ENCODE peak calls at places on chromosomes 12 and 14, in four cellular contexts. I is K562, P is HepG2, Z is GM12878. U is an unnamed sample.

GRCh38 chr12:53286448-53286847 is 8.9 kb upstream of the PFDN5 start:
- DNase-seq in Z (no peak), P (no peak), I (no peak), U (no peak)

GRCh38 chr12:100959481-100959880 is 164.9 kb downstream of the ANO4 start:
- DNase-seq in P (no peak), Z (no peak), I (no peak), U (no peak)

GRCh38 chr14:37598085-37598972 is 2.9 kb downstream of the TTC6 start:
- DNase-seq in I (no peak), Z (no peak), P (no peak), U (no peak)

GRCh38 chr14:76872796-76873432 is 46.7 kb downstream of the LRRC74A start:
- DNase-seq in P (peak), Z (no peak), I (peak), U (peak)

GRCh38 chr12:5518584-5519365 is 86.9 kb downstream of the NTF3 start:
- DNase-seq in Z (no peak), P (no peak), I (no peak), U (no peak)

GRCh38 chr12:80262372-80263170 is 163.2 kb downstream of the OTOGL start:
- DNase-seq in P (no peak), I (no peak), Z (no peak), U (no peak)

GRCh38 chr12:27969901-27970390 is 2.6 kb downstream of the PTHLH start:
- DNase-seq in P (peak), I (peak), Z (peak), U (no peak)

GRCh38 chr14:93286212-93286890 is 46.5 kb downstream of the BTBD7 start:
- DNase-seq in P (no peak), I (no peak), Z (no peak), U (no peak)

GRCh38 chr12:131606218-131606899 is 104.5 kb upstream of the SFSWAP start:
- DNase-seq in I (no peak), Z (no peak), P (no peak), U (no peak)

GRCh38 chr12:80154261-80154660 is 54.9 kb downstream of the OTOGL start:
- DNase-seq in I (no peak), P (no peak), Z (no peak), U (no peak)

GRCh38 chr14:68208218-68208617 is 388.6 kb downstream of the RAD51B start:
- DNase-seq in Z (no peak), P (no peak), I (no peak), U (no peak)

GRCh38 chr12:76032043-76032981 is 736 bp upstream of the PHLDA1 start:
- DNase-seq in P (peak), I (peak), Z (peak), U (peak)

GRCh38 chr14:38248629-38249028 is 7.3 kb downstream of the CLEC14A start:
- DNase-seq in I (no peak), Z (no peak), P (peak), U (no peak)

GRCh38 chr12:7512528-7512927 is 9.0 kb upstream of the CD163 start:
- DNase-seq in P (peak), Z (no peak), I (no peak), U (no peak)

GRCh38 chr12:105107176-105107496 is 395 bp upstream of the WASHC4 start:
- DNase-seq in P (no peak), I (peak), Z (no peak), U (peak)

GRCh38 chr12:124797321-124797720 is 66.3 kb downstream of the SCARB1 start:
- DNase-seq in I (no peak), P (no peak), Z (no peak), U (no peak)

GRCh38 chr12:40999212-40999611 is 188.9 kb upstream of the PDZRN4 start:
- DNase-seq in I (no peak), Z (no peak), P (no peak), U (no peak)

GRCh38 chr14:91335191-91336092 is 82.2 kb downstream of the CCDC88C start:
- DNase-seq in P (no peak), I (no peak), Z (no peak), U (no peak)

GRCh38 chr14:28987516-28987915 is 220.9 kb downstream of the FOXG1 start:
- DNase-seq in I (no peak), P (no peak), Z (no peak), U (no peak)

GRCh38 chr12:77107121-77107520 is 41.8 kb upstream of the E2F7 start:
- DNase-seq in I (no peak), Z (no peak), P (no peak), U (no peak)

GRCh38 chr12:95164656-95165055 is 52.6 kb downstream of the FGD6 start:
- DNase-seq in P (no peak), I (no peak), Z (no peak), U (no peak)

GRCh38 chr14:57029620-57030253 is 219.5 kb upstream of the OTX2 start:
- DNase-seq in P (no peak), Z (no peak), I (no peak), U (no peak)

GRCh38 chr14:92690171-92691011 is 58.0 kb downstream of the LGMN start:
- DNase-seq in P (peak), I (no peak), Z (no peak), U (peak)

GRCh38 chr12:85865905-85866304 is 8.2 kb upstream of the NTS start:
- DNase-seq in Z (no peak), P (no peak), I (no peak), U (no peak)

GRCh38 chr14:102182190-102182589 is 42.5 kb downstream of the WDR20 start:
- DNase-seq in Z (no peak), P (no peak), I (no peak), U (no peak)

GRCh38 chr14:102185360-102185759 is 45.7 kb downstream of the WDR20 start:
- DNase-seq in Z (no peak), P (peak), I (no peak), U (no peak)

GRCh38 chr14:102184678-102185040 is 45.0 kb downstream of the WDR20 start:
- DNase-seq in P (no peak), Z (no peak), I (no peak), U (no peak)

GRCh38 chr14:102182901-102183619 is 43.4 kb downstream of the WDR20 start:
- DNase-seq in Z (no peak), P (no peak), I (no peak), U (no peak)

GRCh38 chr14:102183922-102184677 is 44.4 kb downstream of the WDR20 start:
- DNase-seq in I (no peak), P (no peak), Z (no peak), U (no peak)
- TF ChIP-seq NFIC in I (no peak), P (no peak), Z (no peak), U (no peak)

DNA sequence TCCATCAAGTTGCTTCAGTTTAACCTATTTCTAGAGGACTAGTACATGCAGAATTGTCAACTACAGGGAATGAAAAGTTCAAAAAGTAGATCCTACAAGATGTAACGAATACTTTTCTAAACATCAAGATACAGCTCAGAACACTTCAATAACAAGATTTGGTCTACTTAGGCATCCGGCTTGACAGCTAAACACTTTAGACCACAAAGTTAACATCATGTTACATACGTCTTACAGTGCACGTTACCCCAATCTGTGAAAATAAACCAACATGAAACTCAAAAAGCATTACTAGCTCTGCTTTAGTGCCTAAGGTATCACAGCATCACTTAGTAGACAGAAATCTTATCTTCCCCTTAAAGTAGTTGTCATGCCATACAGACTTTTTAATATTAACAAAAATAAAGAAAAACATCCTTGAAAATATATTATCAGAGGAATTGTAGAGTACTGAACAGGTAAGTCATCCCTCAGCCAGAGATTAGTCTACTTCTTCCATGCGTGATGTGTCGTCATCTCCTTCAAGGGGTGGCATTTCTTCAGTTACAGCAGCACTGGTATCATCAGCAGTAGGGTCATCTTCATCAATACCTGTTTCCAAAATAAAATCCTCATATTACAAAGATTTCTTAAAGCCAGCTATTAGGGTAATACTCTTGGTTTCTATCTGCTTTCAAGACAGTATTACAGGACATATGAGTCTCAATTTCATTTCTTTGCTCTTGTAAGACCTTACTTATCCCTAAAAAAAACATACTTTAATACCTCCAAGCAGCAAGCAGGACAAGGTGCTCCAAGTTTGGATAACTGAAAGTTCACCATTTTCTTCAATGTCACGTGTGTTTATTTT is 5.4 kb downstream of the HSP90AA1 start:
- DNase-seq in P (no peak), Z (no peak), I (no peak), U (no peak)
- TF ChIP-seq NFIC in P (no peak), Z (no peak), I (no peak), U (no peak)

GRCh38 chr12:54602661-54603060 is 14.2 kb upstream of the PPP1R1A start:
- DNase-seq in P (no peak), I (no peak), Z (no peak), U (no peak)

GRCh38 chr12:54603173-54603814 is 14.8 kb upstream of the PPP1R1A start:
- DNase-seq in Z (peak), P (peak), I (peak), U (peak)

GRCh38 chr12:54604436-54604835 is 16.0 kb upstream of the PPP1R1A start:
- DNase-seq in P (no peak), I (no peak), Z (no peak), U (no peak)

GRCh38 chr12:54605138-54605970 is 16.9 kb upstream of the PPP1R1A start:
- DNase-seq in I (no peak), Z (no peak), P (no peak), U (no peak)

GRCh38 chr12:54603872-54604271 is 15.4 kb upstream of the PPP1R1A start:
- DNase-seq in Z (no peak), I (no peak), P (no peak), U (no peak)
- TF ChIP-seq NFIC in Z (no peak), I (no peak), P (no peak), U (no peak)

GRCh38 chr14:73168691-73169090 is 32.4 kb downstream of the PSEN1 start:
- DNase-seq in P (no peak), I (no peak), Z (no peak), U (no peak)

GRCh38 chr14:73168274-73168673 is 32.0 kb downstream of the PSEN1 start:
- DNase-seq in P (no peak), I (no peak), Z (no peak), U (no peak)

GRCh38 chr14:73170686-73171085 is 34.4 kb downstream of the PSEN1 start:
- DNase-seq in P (no peak), I (no peak), Z (no peak), U (no peak)

GRCh38 chr14:73176673-73177072 is 40.4 kb downstream of the PSEN1 start:
- DNase-seq in I (no peak), P (no peak), Z (no peak), U (no peak)

GRCh38 chr14:73173092-73173735 is 36.9 kb downstream of the PSEN1 start:
- DNase-seq in Z (no peak), I (no peak), P (peak), U (peak)
- TF ChIP-seq NFIC in Z (no peak), I (no peak), P (no peak), U (no peak)

GRCh38 chr12:114430306-114430705 is 24.4 kb upstream of the TBX5 start:
- DNase-seq in Z (no peak), I (no peak), P (no peak), U (no peak)
- TF ChIP-seq NFIC in Z (no peak), I (no peak), P (no peak), U (no peak)

GRCh38 chr14:21933681-21934080 is 260.1 kb upstream of the OR4E1 start:
- DNase-seq in P (no peak), I (no peak), Z (no peak), U (no peak)
- TF ChIP-seq NFIC in P (no peak), I (no peak), Z (no peak), U (no peak)

GRCh38 chr14:33063521-33063920 is 124.8 kb downstream of the NPAS3 start:
- DNase-seq in Z (no peak), P (no peak), I (no peak), U (peak)

GRCh38 chr14:33065634-33066033 is 127.0 kb downstream of the NPAS3 start:
- DNase-seq in P (no peak), Z (no peak), I (no peak), U (no peak)

GRCh38 chr14:33062881-33063280 is 124.2 kb downstream of the NPAS3 start:
- DNase-seq in P (no peak), I (no peak), Z (no peak), U (peak)

GRCh38 chr14:33061667-33062325 is 123.1 kb downstream of the NPAS3 start:
- DNase-seq in I (no peak), P (no peak), Z (no peak), U (no peak)

DNA sequence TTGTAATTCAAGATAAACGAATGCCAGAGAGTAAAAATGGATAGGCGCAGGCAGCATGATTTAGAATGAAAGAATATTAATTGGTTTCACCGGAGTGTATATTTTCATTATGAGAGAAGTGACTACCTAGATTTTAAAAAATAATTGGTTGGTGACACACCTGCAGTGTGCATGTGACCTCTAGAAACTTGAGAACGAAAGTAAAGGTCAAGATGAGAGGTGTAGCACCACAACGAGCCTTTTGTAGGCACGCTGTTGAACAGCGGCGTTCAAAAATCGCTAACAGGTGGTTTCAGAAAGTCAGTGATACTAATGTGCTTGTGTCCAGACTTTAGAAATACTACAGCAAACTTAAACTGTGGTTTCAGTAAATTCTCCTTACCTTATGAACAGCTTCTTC is 123.8 kb downstream of the NPAS3 start:
- DNase-seq in I (no peak), Z (no peak), P (no peak), U (no peak)
- TF ChIP-seq NFIC in I (no peak), Z (no peak), P (no peak), U (no peak)

GRCh38 chr14:103961928-103962578 is 19.7 kb upstream of the RD3L start:
- DNase-seq in P (no peak), Z (no peak), I (no peak), U (no peak)
- TF ChIP-seq NFIC in P (no peak), Z (no peak), I (no peak), U (no peak)

GRCh38 chr12:2306686-2307249 is 254.0 kb downstream of the CACNA1C start:
- DNase-seq in I (no peak), Z (no peak), P (no peak), U (no peak)
- TF ChIP-seq NFIC in I (no peak), Z (no peak), P (no peak), U (no peak)

GRCh38 chr14:69716483-69717187 is 50.3 kb upstream of the SRSF5 start:
- DNase-seq in Z (no peak), P (no peak), I (no peak), U (no peak)
- TF ChIP-seq NFIC in Z (no peak), P (no peak), I (no peak), U (no peak)

U was measured in SK-N-SH.